ENCODE peak calls at places on chromosomes 16 and 17, in seven cellular contexts. M is effector memory CD4-positive, alpha-beta T cell; T is transverse colon; S is activated CD4-positive, alpha-beta T cell treated with anti-CD3 and anti-CD28 coated beads, Interleukin-2, amount 50 U/mL, for 24 hours; U is GM20000; J is CD4-positive, CD25-positive, alpha-beta regulatory T cell; R is AG08396. B is an unnamed sample.

GRCh38 chr17:2049333-2050245 is 5.3 kb upstream of the HIC1 start:
- DNase-seq in M (peak), T (peak), S (peak), U (peak), J (peak), R (peak), B (peak)

GRCh38 chr17:78738245-78738644 is 43.8 kb downstream of the CYTH1 start:
- DNase-seq in M (no peak), T (no peak), S (no peak), U (no peak), J (no peak), R (no peak), B (no peak)

GRCh38 chr16:82859638-82860037 is 232.9 kb downstream of the CDH13 start:
- DNase-seq in M (no peak), T (no peak), S (no peak), U (no peak), J (no peak), R (no peak), B (no peak)

GRCh38 chr17:19348081-19348650 is 14.4 kb downstream of the B9D1 start:
- DNase-seq in M (no peak), T (no peak), S (no peak), U (no peak), J (no peak), R (no peak), B (no peak)

GRCh38 chr17:40564883-40565744 is at the start of gene CCR7:
- DNase-seq in M (peak), T (peak), S (peak), U (peak), J (peak), R (no peak), B (peak)

GRCh38 chr16:85720319-85720637 is 30.6 kb downstream of the C16orf74 start:
- DNase-seq in M (no peak), T (peak), S (no peak), U (no peak), J (no peak), R (no peak), B (no peak)

GRCh38 chr17:27477971-27478684 is 21.9 kb downstream of the KSR1 start:
- DNase-seq in M (no peak), T (no peak), S (no peak), U (no peak), J (no peak), R (no peak), B (no peak)

GRCh38 chr16:84115919-84116719 is 623 bp downstream of the MBTPS1 start:
- DNase-seq in M (peak), T (peak), S (peak), U (no peak), J (peak), R (no peak), B (peak)

GRCh38 chr16:71216714-71217113 is 13.8 kb downstream of the HYDIN start:
- DNase-seq in M (no peak), T (no peak), S (no peak), U (no peak), J (no peak), R (no peak), B (no peak)

GRCh38 chr17:35299108-35299507 is 56.2 kb downstream of the SLFN5 start:
- DNase-seq in M (no peak), T (no peak), S (no peak), U (no peak), J (no peak), R (no peak), B (no peak)

GRCh38 chr17:35740997-35741931 is 9.8 kb downstream of the RASL10B start:
- DNase-seq in M (no peak), T (no peak), S (no peak), U (no peak), J (peak), R (no peak), B (no peak)

GRCh38 chr17:15181816-15182215 is 83.3 kb downstream of the PMP22 start:
- DNase-seq in M (no peak), T (no peak), S (no peak), U (no peak), J (no peak), R (no peak), B (no peak)

GRCh38 chr17:11803226-11803625 is 194.0 kb downstream of the ZNF18 start:
- DNase-seq in M (no peak), T (no peak), S (no peak), U (no peak), J (no peak), R (no peak), B (no peak)

GRCh38 chr16:72921106-72921505 is 126.8 kb downstream of the ZFHX3 start:
- DNase-seq in M (no peak), T (no peak), S (no peak), U (no peak), J (peak), R (no peak), B (no peak)

GRCh38 chr16:29025735-29026134 is 40.9 kb downstream of the LAT start:
- DNase-seq in M (no peak), T (no peak), S (no peak), U (no peak), J (no peak), R (no peak), B (no peak)

GRCh38 chr17:13283606-13284005 is 265.8 kb upstream of the ELAC2 start:
- DNase-seq in M (no peak), T (no peak), S (no peak), U (no peak), J (no peak), R (no peak), B (no peak)

GRCh38 chr17:67260051-67260987 is 15.3 kb upstream of the HELZ start:
- DNase-seq in M (no peak), T (peak), S (no peak), U (no peak), J (no peak), R (peak), B (no peak)

GRCh38 chr17:72125226-72125651 is 4.4 kb downstream of the SOX9 start:
- DNase-seq in M (no peak), T (peak), S (no peak), U (no peak), J (no peak), R (no peak), B (no peak)

GRCh38 chr17:7208754-7209460 is 10.7 kb downstream of the DLG4 start:
- DNase-seq in M (no peak), T (no peak), S (no peak), U (no peak), J (no peak), R (no peak), B (no peak)

GRCh38 chr17:1162116-1162855 is 17.5 kb downstream of the ABR start:
- DNase-seq in M (no peak), T (no peak), S (no peak), U (no peak), J (no peak), R (no peak), B (no peak)

GRCh38 chr16:53743149-53743566 is 39.2 kb downstream of the FTO start:
- DNase-seq in M (no peak), T (peak), S (no peak), U (no peak), J (peak), R (no peak), B (no peak)

GRCh38 chr17:77427471-77427991 is 286.8 kb downstream of the SEC14L1 start:
- DNase-seq in M (no peak), T (peak), S (no peak), U (no peak), J (no peak), R (peak), B (no peak)

GRCh38 chr17:50033316-50033715 is 22.6 kb upstream of the ITGA3 start:
- DNase-seq in M (no peak), T (no peak), S (no peak), U (peak), J (no peak), R (peak), B (no peak)

GRCh38 chr17:30970757-30971567 is at the start of gene RNF135:
- DNase-seq in M (peak), T (peak), S (peak), U (peak), J (peak), R (peak), B (peak)

GRCh38 chr17:396788-397187 is 44.2 kb upstream of the RPH3AL start:
- DNase-seq in M (no peak), T (no peak), S (no peak), U (no peak), J (no peak), R (no peak), B (no peak)

GRCh38 chr17:27239046-27239445 is 54.9 kb upstream of the WSB1 start:
- DNase-seq in M (no peak), T (no peak), S (no peak), U (peak), J (peak), R (no peak), B (no peak)

GRCh38 chr17:47685556-47686275 is 8.2 kb upstream of the TBKBP1 start:
- DNase-seq in M (no peak), T (no peak), S (no peak), U (no peak), J (no peak), R (no peak), B (no peak)

GRCh38 chr17:50604470-50604869 is 30.2 kb upstream of the ABCC3 start:
- DNase-seq in M (no peak), T (peak), S (no peak), U (no peak), J (no peak), R (peak), B (no peak)

GRCh38 chr17:45149037-45149668 is 878 bp downstream of the HEXIM1 start:
- DNase-seq in M (peak), T (peak), S (peak), U (peak), J (peak), R (peak), B (peak)

GRCh38 chr17:43140396-43141332 is 15.5 kb upstream of the BRCA1 start:
- DNase-seq in M (no peak), T (no peak), S (no peak), U (no peak), J (no peak), R (no peak), B (no peak)

GRCh38 chr17:65085397-65085796 is 28.9 kb upstream of the GNA13 start:
- DNase-seq in M (no peak), T (no peak), S (no peak), U (no peak), J (peak), R (no peak), B (no peak)

GRCh38 chr16:2159052-2159838 is 3.7 kb downstream of the TRAF7 start:
- DNase-seq in M (no peak), T (peak), S (no peak), U (no peak), J (no peak), R (peak), B (no peak)

GRCh38 chr16:273547-274421 is 2.0 kb downstream of the RGS11 start:
- DNase-seq in M (no peak), T (peak), S (no peak), U (no peak), J (no peak), R (no peak), B (no peak)

GRCh38 chr17:54754560-54754959 is 146.1 kb upstream of the TOM1L1 start:
- DNase-seq in M (no peak), T (no peak), S (no peak), U (no peak), J (peak), R (no peak), B (no peak)

GRCh38 chr17:41545829-41546410 is 17.8 kb upstream of the KRT19 start:
- DNase-seq in M (no peak), T (no peak), S (no peak), U (no peak), J (no peak), R (no peak), B (no peak)

B was measured in T follicular helper cell.